ENCODE peak calls at places on chromosomes 11 and 22, in five cellular contexts. Z is stomach, O is cardiac muscle cell, Y is HAP-1, S is breast epithelium. D is an unnamed sample.

GRCh38 chr11:9678576-9678975 is 14.7 kb downstream of the SWAP70 start:
- DNase-seq in Z (no peak), O (no peak), Y (no peak), S (no peak), D (no peak)

GRCh38 chr22:31093956-31094622 is 13.0 kb downstream of the SMTN start:
- DNase-seq in Z (peak; percentile 51), O (no peak), Y (no peak), S (no peak), D (no peak)

GRCh38 chr11:69642913-69643632 is 2.1 kb downstream of the CCND1 start:
- DNase-seq in Z (peak; percentile 85), O (peak; percentile 90), Y (peak; percentile 85), S (peak; percentile 76), D (peak; percentile 76)

GRCh38 chr11:86523738-86524602 is 148.4 kb downstream of the ME3 start:
- DNase-seq in Z (peak; percentile 39), O (peak; percentile 85), Y (no peak), S (no peak), D (no peak)

GRCh38 chr11:28259177-28259843 is 151.1 kb downstream of the METTL15 start:
- DNase-seq in Z (no peak), O (no peak), Y (no peak), S (no peak), D (no peak)

GRCh38 chr11:123640677-123641494 is 13.5 kb downstream of the SCN3B start:
- DNase-seq in Z (peak; percentile 53), O (peak; percentile 54), Y (peak; percentile 70), S (no peak), D (no peak)

GRCh38 chr11:104665631-104666030 is 232.6 kb downstream of the CASP12 start:
- DNase-seq in Z (no peak), O (peak; percentile 77), Y (no peak), S (no peak), D (peak; percentile 4)

GRCh38 chr22:27850000-27850465 is 48.5 kb upstream of the MN1 start:
- DNase-seq in Z (peak; percentile 70), O (peak; percentile 83), Y (no peak), S (no peak), D (peak; percentile 59)

GRCh38 chr11:59218893-59219292 is 6.2 kb upstream of the MPEG1 start:
- DNase-seq in Z (no peak), O (no peak), Y (no peak), S (no peak), D (no peak)

GRCh38 chr22:24175160-24175808 is 6.0 kb upstream of the SUSD2 start:
- DNase-seq in Z (peak; percentile 83), O (peak; percentile 84), Y (peak; percentile 83), S (peak; percentile 79), D (peak; percentile 73)

GRCh38 chr11:2325719-2326118 is 23.9 kb downstream of the TSPAN32 start:
- DNase-seq in Z (no peak), O (peak; percentile 34), Y (no peak), S (peak; percentile 60), D (peak; percentile 89)

GRCh38 chr11:80722616-80723015 is 1281.8 kb upstream of the TENM4 start:
- DNase-seq in Z (no peak), O (peak; percentile 54), Y (no peak), S (no peak), D (no peak)

GRCh38 chr11:67583319-67584204 is at the start of gene GSTP1:
- DNase-seq in Z (peak; percentile 88), O (peak; percentile 94), Y (peak; percentile 94), S (peak; percentile 81), D (peak; percentile 84)

GRCh38 chr11:96390403-96390830 is 604 bp downstream of the JRKL start:
- DNase-seq in Z (no peak), O (peak; percentile 77), Y (no peak), S (no peak), D (no peak)

GRCh38 chr11:48080301-48080861 is 100.0 kb downstream of the PTPRJ start:
- DNase-seq in Z (no peak), O (no peak), Y (no peak), S (no peak), D (no peak)

GRCh38 chr11:94721565-94722292 is 46.4 kb upstream of the AMOTL1 start:
- DNase-seq in Z (no peak), O (no peak), Y (no peak), S (no peak), D (no peak)

GRCh38 chr11:75562836-75563484 is 907 bp downstream of the SERPINH1 start:
- DNase-seq in Z (no peak), O (peak; percentile 76), Y (peak; percentile 91), S (no peak), D (peak; percentile 12)

GRCh38 chr11:44596541-44597276 is 31.2 kb downstream of the CD82 start:
- DNase-seq in Z (no peak), O (no peak), Y (no peak), S (no peak), D (no peak)

GRCh38 chr11:64245401-64245796 is 1.3 kb downstream of the PPP1R14B start:
- DNase-seq in Z (peak; percentile 66), O (no peak), Y (no peak), S (no peak), D (no peak)

GRCh38 chr22:50170453-50171318 is at the start of gene PANX2:
- DNase-seq in Z (no peak), O (peak; percentile 27), Y (peak; percentile 40), S (no peak), D (no peak)

GRCh38 chr22:21446128-21446826 is 20.9 kb upstream of the TMEM191C start:
- DNase-seq in Z (peak; percentile 18), O (no peak), Y (peak; percentile 6), S (peak; percentile 48), D (peak; percentile 3)

DNA sequence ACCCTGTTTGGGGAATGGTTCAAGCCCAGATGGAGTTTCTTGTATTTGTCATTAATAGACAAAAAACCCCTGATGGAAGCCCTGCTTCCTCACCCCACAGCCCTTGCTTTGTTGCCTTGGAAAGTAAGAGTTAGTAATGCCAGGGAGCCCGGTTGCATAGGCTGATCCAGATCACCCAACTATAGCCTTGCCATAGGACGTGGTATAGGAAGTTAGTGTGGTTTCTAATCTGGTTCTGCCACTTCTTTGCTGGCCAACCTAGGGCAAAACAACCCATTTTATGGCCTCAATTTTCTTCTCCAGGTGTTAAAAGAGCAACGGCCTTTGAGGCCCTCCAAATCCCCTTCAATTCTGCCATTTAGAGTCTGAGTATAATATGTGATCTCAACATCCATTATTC is 97.9 kb downstream of the STIM1 start:
- DNase-seq in Z (no peak), O (no peak), Y (no peak), S (no peak), D (no peak)
- H3K4me1 ChIP-seq in Z (peaks cover 13% of the 10 kb centered on the region), O (peaks cover 28% of the 10 kb centered on the region), Y (no peaks in the 10 kb centered on the region), S (no peaks in the 10 kb centered on the region), D (no peaks in the 10 kb centered on the region)

GRCh38 chr11:31870609-31871309 is 59.6 kb upstream of the PAX6 start:
- DNase-seq in Z (peak; percentile 50), O (peak; percentile 46), Y (peak; percentile 86), S (peak; percentile 58), D (peak; percentile 23)
- H3K4me1 ChIP-seq in Z (no peaks in the 10 kb centered on the region), O (no peaks in the 10 kb centered on the region), Y (no peaks in the 10 kb centered on the region), S (no peaks in the 10 kb centered on the region), D (no peaks in the 10 kb centered on the region)

GRCh38 chr22:40216041-40216756 is 38.5 kb downstream of the TNRC6B start:
- DNase-seq in Z (peak; percentile 25), O (no peak), Y (no peak), S (no peak), D (no peak)

GRCh38 chr22:40218152-40218551 is 40.4 kb downstream of the TNRC6B start:
- DNase-seq in Z (no peak), O (no peak), Y (no peak), S (no peak), D (no peak)

GRCh38 chr22:40220316-40221054 is 42.8 kb downstream of the TNRC6B start:
- DNase-seq in Z (no peak), O (peak; percentile 51), Y (peak; percentile 62), S (no peak), D (peak; percentile 40)

GRCh38 chr22:40221055-40221414 is 43.3 kb downstream of the TNRC6B start:
- DNase-seq in Z (no peak), O (no peak), Y (no peak), S (no peak), D (no peak)

DNA sequence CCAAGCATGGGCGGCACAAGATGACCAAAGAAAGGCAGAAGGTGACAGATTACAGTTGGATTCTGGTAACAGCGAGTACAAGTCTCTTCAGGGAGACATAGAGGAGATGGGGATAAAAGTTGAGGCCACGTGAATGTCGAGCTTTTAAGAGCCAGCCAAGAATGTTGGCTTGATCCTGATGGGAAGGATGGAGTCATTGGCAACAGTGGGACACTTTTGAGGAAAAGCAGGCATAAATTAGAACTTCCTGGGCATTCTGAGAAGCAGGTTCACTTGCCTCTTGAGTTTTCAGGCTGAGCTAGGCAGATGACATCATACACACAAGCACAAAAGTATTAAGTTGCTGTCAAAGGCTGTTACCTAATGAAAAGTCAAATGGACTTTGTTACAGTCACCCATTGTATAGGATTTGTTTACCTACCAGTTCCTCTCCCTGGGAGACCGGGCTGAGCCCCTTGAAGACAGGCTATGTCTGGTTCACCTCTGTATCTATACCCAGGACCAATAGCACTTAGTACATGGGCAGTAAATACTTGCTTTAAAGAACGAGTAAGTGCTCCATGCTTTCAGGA is 41.1 kb downstream of the TNRC6B start:
- DNase-seq in Z (no peak), O (no peak), Y (no peak), S (no peak), D (no peak)
- H3K4me1 ChIP-seq in Z (peaks cover 55% of the 10 kb centered on the region), O (peaks cover 16% of the 10 kb centered on the region), Y (peaks cover 32% of the 10 kb centered on the region), S (peaks cover 4% of the 10 kb centered on the region), D (peaks cover 14% of the 10 kb centered on the region)

DNA sequence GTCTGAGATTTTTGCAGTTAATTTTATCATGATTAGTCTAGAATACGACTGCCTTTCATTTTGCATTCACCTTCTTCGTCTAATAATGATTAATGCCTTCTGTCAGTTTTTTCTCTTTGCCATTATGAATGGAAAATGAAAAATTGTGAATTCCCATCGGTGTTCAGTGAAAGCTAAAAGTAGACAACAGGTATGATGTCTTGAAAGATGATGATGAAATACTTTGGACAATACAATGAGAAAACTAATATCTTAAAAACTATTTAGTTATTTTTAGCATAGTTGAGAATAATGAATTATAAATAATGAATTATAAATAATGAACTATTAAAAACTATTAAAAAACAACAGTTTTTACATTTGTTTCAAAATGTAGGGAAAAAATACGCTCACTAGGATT is 5.0 kb downstream of the C11orf58 start:
- DNase-seq in Z (no peak), O (no peak), Y (no peak), S (no peak), D (no peak)
- H3K4me1 ChIP-seq in Z (peaks cover 44% of the 10 kb centered on the region), O (peaks cover 5% of the 10 kb centered on the region), Y (peaks cover 26% of the 10 kb centered on the region), S (peaks cover 20% of the 10 kb centered on the region), D (peaks cover 7% of the 10 kb centered on the region)

DNA sequence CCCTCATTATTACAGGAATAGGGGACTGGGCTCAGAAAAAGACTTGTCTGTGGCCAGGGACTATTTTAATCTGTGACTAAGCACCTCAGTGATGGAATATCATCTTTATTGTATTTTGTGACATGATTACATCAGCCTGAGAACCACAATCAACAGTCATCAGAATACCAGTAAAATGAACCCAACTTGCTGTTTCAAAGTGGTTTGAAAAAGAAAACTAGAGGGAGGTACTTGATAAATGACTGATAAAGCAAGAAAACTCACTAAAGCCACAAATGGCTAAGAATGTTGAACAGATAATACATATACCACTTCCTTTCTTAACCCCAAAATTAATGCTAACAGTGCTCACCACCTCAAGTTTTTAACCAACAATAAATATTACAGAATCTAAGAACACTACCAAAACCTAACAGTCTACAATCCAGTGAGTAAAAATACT is 155.7 kb downstream of the ATG16L2 start:
- DNase-seq in Z (no peak), O (peak; percentile 68), Y (no peak), S (no peak), D (no peak)
- H3K4me1 ChIP-seq in Z (no peaks in the 10 kb centered on the region), O (peaks cover 24% of the 10 kb centered on the region), Y (peaks cover 11% of the 10 kb centered on the region), S (no peaks in the 10 kb centered on the region), D (no peaks in the 10 kb centered on the region)

D was measured in prostate gland.